ENCODE peak calls at places on chromosomes 5 and 9, in four cellular contexts. One of them, this sample, is unnamed. For H3K27me3 and H3K36me3, the result is how much of the 10 kb centered on the place peaks cover.

GRCh38 chr9:137009217-137009616 is 12.8 kb upstream of the CLIC3 start:
- DNase-seq in HCT116: no peak
- DNase-seq in fibroblast of lung: no peak
- DNase-seq in Karpas-422: no peak
- DNase-seq in this sample: no peak

GRCh38 chr5:100623719-100624118 is 88.5 kb downstream of the FAM174A start:
- DNase-seq in HCT116: no peak
- DNase-seq in fibroblast of lung: peak
- DNase-seq in Karpas-422: peak
- DNase-seq in this sample: no peak

GRCh38 chr5:179919487-179920060 is 11.9 kb upstream of the TBC1D9B start:
- DNase-seq in HCT116: no peak
- DNase-seq in fibroblast of lung: no peak
- DNase-seq in Karpas-422: no peak
- DNase-seq in this sample: no peak

GRCh38 chr9:75378036-75378435 is 289.7 kb downstream of the OSTF1 start:
- DNase-seq in HCT116: no peak
- DNase-seq in fibroblast of lung: no peak
- DNase-seq in Karpas-422: no peak
- DNase-seq in this sample: peak

GRCh38 chr9:94687451-94687850 is 39.0 kb upstream of the AOPEP start:
- DNase-seq in HCT116: no peak
- DNase-seq in fibroblast of lung: no peak
- DNase-seq in Karpas-422: no peak
- DNase-seq in this sample: no peak

GRCh38 chr9:79473704-79474103 is 98.1 kb upstream of the TLE4 start:
- DNase-seq in HCT116: no peak
- DNase-seq in fibroblast of lung: no peak
- DNase-seq in Karpas-422: no peak
- DNase-seq in this sample: no peak

GRCh38 chr9:92159058-92159457 is 43.8 kb upstream of the SPTLC1 start:
- DNase-seq in HCT116: no peak
- DNase-seq in fibroblast of lung: no peak
- DNase-seq in Karpas-422: no peak
- DNase-seq in this sample: no peak

GRCh38 chr5:42640835-42641234 is 115.8 kb upstream of the CCDC152 start:
- DNase-seq in HCT116: no peak
- DNase-seq in fibroblast of lung: no peak
- DNase-seq in Karpas-422: no peak
- DNase-seq in this sample: no peak

GRCh38 chr9:133239533-133240090 is 30.6 kb upstream of the OBP2B start:
- DNase-seq in HCT116: no peak
- DNase-seq in fibroblast of lung: no peak
- DNase-seq in Karpas-422: no peak
- DNase-seq in this sample: no peak

GRCh38 chr9:129694265-129694664 is 28.8 kb downstream of the PRRX2 start:
- DNase-seq in HCT116: no peak
- DNase-seq in fibroblast of lung: no peak
- DNase-seq in Karpas-422: no peak
- DNase-seq in this sample: peak
- H3K27me3 ChIP-seq in HCT116: under half
- H3K27me3 ChIP-seq in fibroblast of lung: under half
- H3K27me3 ChIP-seq in Karpas-422: under half
- H3K27me3 ChIP-seq in this sample: under half

DNA sequence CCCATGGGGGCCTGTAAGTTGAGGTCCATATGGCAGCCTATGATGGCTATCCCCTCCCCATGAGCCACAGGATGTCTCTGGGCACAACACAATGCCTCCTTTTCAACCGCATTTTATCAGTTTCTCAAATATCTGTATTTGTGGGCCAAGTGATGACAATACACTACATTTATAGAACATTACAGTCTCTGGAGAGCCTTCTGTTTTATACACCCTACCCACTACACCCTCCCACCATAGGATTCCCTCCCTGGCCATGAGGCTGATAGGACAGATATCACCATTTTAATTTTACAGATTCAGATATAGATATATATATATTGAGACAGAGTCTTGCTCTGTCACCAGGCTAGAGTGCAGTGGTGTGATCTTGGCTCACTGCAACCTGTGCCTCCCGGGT is 236.8 kb downstream of the ENC1 start:
- DNase-seq in HCT116: no peak
- DNase-seq in fibroblast of lung: no peak
- DNase-seq in Karpas-422: no peak
- DNase-seq in this sample: no peak
- H3K36me3 ChIP-seq in HCT116: under half
- H3K36me3 ChIP-seq in fibroblast of lung: under half
- H3K36me3 ChIP-seq in Karpas-422: under half
- H3K36me3 ChIP-seq in this sample: under half

GRCh38 chr5:173743641-173744343 is 127.3 kb upstream of the BOD1 start:
- DNase-seq in HCT116: no peak
- DNase-seq in fibroblast of lung: no peak
- DNase-seq in Karpas-422: no peak
- DNase-seq in this sample: peak
- H3K4me3 ChIP-seq in HCT116: no peak
- H3K4me3 ChIP-seq in fibroblast of lung: no peak
- H3K4me3 ChIP-seq in Karpas-422: no peak
- H3K4me3 ChIP-seq in this sample: no peak

GRCh38 chr9:107813287-107813686 is 323.7 kb upstream of the KLF4 start:
- DNase-seq in HCT116: no peak
- DNase-seq in fibroblast of lung: no peak
- DNase-seq in Karpas-422: no peak
- DNase-seq in this sample: no peak
- H3K27me3 ChIP-seq in HCT116: under half
- H3K27me3 ChIP-seq in fibroblast of lung: under half
- H3K27me3 ChIP-seq in Karpas-422: under half
- H3K27me3 ChIP-seq in this sample: half or more

GRCh38 chr5:96753848-96754247 is 53.9 kb downstream of the ERAP1 start:
- DNase-seq in HCT116: no peak
- DNase-seq in fibroblast of lung: no peak
- DNase-seq in Karpas-422: no peak
- DNase-seq in this sample: no peak
- H3K36me3 ChIP-seq in HCT116: under half
- H3K36me3 ChIP-seq in fibroblast of lung: under half
- H3K36me3 ChIP-seq in Karpas-422: under half
- H3K36me3 ChIP-seq in this sample: half or more

GRCh38 chr5:172414618-172415599 is 39.4 kb downstream of the SH3PXD2B start:
- DNase-seq in HCT116: no peak
- DNase-seq in fibroblast of lung: no peak
- DNase-seq in Karpas-422: no peak
- DNase-seq in this sample: no peak

GRCh38 chr5:172410839-172411238 is 43.5 kb downstream of the SH3PXD2B start:
- DNase-seq in HCT116: no peak
- DNase-seq in fibroblast of lung: peak
- DNase-seq in Karpas-422: no peak
- DNase-seq in this sample: no peak

GRCh38 chr5:172411423-172412111 is 42.8 kb downstream of the SH3PXD2B start:
- DNase-seq in HCT116: no peak
- DNase-seq in fibroblast of lung: peak
- DNase-seq in Karpas-422: no peak
- DNase-seq in this sample: no peak

GRCh38 chr5:172413601-172414000 is 40.7 kb downstream of the SH3PXD2B start:
- DNase-seq in HCT116: no peak
- DNase-seq in fibroblast of lung: no peak
- DNase-seq in Karpas-422: no peak
- DNase-seq in this sample: no peak

DNA sequence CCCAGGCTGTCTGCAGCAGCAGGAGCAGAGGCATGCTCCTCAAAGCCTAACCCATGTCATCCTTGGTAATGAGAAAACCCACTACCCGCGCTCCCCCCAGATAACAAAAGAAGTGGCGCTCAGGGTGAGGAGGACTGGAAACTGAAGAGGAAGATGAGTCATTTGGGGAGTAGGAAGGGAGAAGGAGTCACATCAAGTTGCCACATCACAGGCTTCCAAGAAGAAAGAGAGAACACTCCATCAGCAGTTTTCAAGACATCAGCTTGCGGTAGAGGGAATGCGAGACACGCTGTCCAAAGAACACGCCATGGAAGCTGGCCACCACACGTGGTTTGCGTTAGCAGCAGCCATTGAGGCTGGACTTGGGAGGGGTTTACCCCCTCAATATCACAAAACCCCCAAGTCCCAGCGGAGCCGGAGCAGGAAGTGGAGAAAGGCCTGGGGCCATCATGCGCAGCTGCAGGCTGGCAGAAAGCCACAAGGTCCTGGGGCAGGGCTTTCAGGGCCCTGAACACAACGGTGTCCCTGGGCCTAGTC is 41.5 kb downstream of the SH3PXD2B start:
- DNase-seq in HCT116: no peak
- DNase-seq in fibroblast of lung: peak
- DNase-seq in Karpas-422: no peak
- DNase-seq in this sample: no peak
- H3K4me3 ChIP-seq in HCT116: no peak
- H3K4me3 ChIP-seq in fibroblast of lung: no peak
- H3K4me3 ChIP-seq in Karpas-422: no peak
- H3K4me3 ChIP-seq in this sample: no peak